ENCODE peak calls at places on chromosomes 13 and 19, in six cellular contexts. B is MM.1S, Z is neural progenitor cell, T is PC-9, R is mammary epithelial cell, E is endothelial cell of umbilical vein. S is an unnamed sample.

GRCh38 chr19:35986664-35987570 is 8.1 kb upstream of the SDHAF1 start:
- DNase-seq in B (no peak), Z (peak; percentile 76), T (no peak), R (no peak), E (no peak), S (no peak)

GRCh38 chr19:19505669-19506326 is 9.6 kb downstream of the TSSK6 start:
- DNase-seq in B (no peak), Z (no peak), T (no peak), R (no peak), E (no peak), S (no peak)

GRCh38 chr13:32135655-32136054 is 104.1 kb downstream of the FRY start:
- DNase-seq in B (no peak), Z (no peak), T (no peak), R (peak; percentile 30), E (no peak), S (no peak)

GRCh38 chr13:19663416-19663979 is 30.0 kb downstream of the MPHOSPH8 start:
- DNase-seq in B (no peak), Z (no peak), T (no peak), R (no peak), E (no peak), S (no peak)

GRCh38 chr13:46348976-46349375 is 38.1 kb downstream of the RUBCNL start:
- DNase-seq in B (no peak), Z (peak; percentile 18), T (no peak), R (peak; percentile 17), E (no peak), S (no peak)

GRCh38 chr13:37225414-37226047 is 120.1 kb upstream of the CSNK1A1L start:
- DNase-seq in B (no peak), Z (no peak), T (no peak), R (peak; percentile 76), E (no peak), S (no peak)

GRCh38 chr13:73913043-73913740 is 221.0 kb downstream of the KLF12 start:
- DNase-seq in B (no peak), Z (no peak), T (no peak), R (peak; percentile 46), E (peak; percentile 27), S (no peak)

GRCh38 chr19:47471733-47472457 is at the start of gene SLC8A2:
- DNase-seq in B (peak; percentile 61), Z (peak; percentile 97), T (peak; percentile 45), R (peak; percentile 40), E (peak; percentile 46), S (peak; percentile 95)

GRCh38 chr13:74024856-74025255 is 109.3 kb downstream of the KLF12 start:
- DNase-seq in B (no peak), Z (no peak), T (no peak), R (no peak), E (no peak), S (no peak)

GRCh38 chr19:41408256-41408655 is 10.6 kb downstream of the BCKDHA start:
- DNase-seq in B (no peak), Z (no peak), T (no peak), R (no peak), E (no peak), S (no peak)

GRCh38 chr13:95002968-95003813 is 290.8 kb upstream of the SOX21 start:
- DNase-seq in B (no peak), Z (peak; percentile 23), T (no peak), R (no peak), E (no peak), S (no peak)

DNA sequence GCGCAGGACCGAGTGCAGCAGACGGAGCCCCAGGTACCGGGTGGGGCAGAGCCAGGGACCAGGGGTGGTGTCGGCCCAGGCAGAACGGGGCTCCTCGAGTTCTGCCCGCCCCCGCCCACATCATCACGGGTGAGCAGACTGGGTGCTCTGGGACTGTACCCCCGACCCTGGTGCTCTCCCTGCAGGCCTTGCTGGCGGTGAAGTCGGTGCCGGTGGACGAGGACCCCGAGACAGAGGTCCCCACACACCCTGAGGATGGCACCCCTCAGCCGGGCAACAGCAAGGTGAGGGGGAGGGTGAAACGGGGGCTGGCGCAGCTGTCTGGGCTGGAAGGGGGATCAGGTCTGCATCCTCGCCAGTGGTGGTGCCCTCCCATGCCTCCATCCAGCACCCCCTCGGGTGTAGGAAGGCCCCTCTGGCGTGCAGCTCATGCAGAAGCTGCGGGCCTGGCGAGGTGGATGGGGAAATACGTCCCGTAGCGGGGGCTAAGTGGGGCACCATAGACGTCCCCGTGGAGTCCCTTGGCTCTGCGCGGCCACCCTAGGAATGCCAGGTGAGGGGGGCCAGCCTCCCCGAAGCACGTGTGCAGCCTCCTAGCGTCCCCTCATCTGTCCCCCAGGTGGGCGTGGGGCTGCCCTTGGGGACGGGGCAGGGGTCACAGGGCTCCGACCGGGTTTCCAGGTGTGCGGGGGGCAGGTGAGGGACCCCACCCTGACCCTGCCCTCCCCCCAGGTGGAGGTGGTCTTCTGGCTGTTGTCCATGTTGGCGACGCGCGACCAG is 6.4 kb downstream of the APC2 start:
- DNase-seq in B (no peak), Z (no peak), T (no peak), R (no peak), E (no peak), S (no peak)
- TF ChIP-seq EZH2 in B (no peak), Z (no peak), T (no peak), R (no peak), E (no peak), S (no peak)

GRCh38 chr13:113731192-113732175 is 27.5 kb upstream of the TMEM255B start:
- DNase-seq in B (no peak), Z (no peak), T (no peak), R (no peak), E (no peak), S (no peak)

GRCh38 chr13:113732176-113732960 is 26.7 kb upstream of the TMEM255B start:
- DNase-seq in B (no peak), Z (no peak), T (no peak), R (no peak), E (no peak), S (no peak)

GRCh38 chr13:113730145-113730750 is 28.8 kb upstream of the TMEM255B start:
- DNase-seq in B (no peak), Z (no peak), T (no peak), R (no peak), E (no peak), S (no peak)

GRCh38 chr13:113729329-113730019 is 29.6 kb upstream of the TMEM255B start:
- DNase-seq in B (no peak), Z (no peak), T (no peak), R (peak; percentile 14), E (no peak), S (no peak)

DNA sequence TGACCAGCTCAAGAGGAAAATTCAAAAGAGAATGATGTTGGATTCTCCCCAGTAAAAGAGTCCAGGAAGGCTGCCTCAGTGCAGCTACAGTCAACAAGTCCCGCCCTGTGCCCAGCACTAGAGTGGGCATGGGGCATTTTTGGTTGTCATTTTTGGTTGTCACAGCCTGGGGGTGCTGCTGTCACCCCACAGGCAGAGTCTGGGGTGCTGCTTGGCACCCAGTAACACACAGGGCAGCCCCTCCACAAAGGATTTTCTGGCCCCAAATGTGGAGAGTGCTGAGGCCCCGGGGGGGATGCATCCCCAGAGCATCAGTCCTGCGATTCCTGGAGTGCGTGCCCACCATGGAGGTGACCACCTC is 28.2 kb upstream of the TMEM255B start:
- DNase-seq in B (peak; percentile 44), Z (no peak), T (no peak), R (no peak), E (no peak), S (no peak)
- TF ChIP-seq CTCF in B (peak; percentile 53), Z (peak; percentile 7), T (no peak), R (no peak), E (no peak), S (no peak)

GRCh38 chr13:113960276-113960948 is 13.5 kb downstream of the C13orf46 start:
- DNase-seq in B (no peak), Z (no peak), T (no peak), R (no peak), E (no peak), S (no peak)
- H3K9me3 ChIP-seq in B (no peaks in the 10 kb centered on the region), Z (peaks cover 12% of the 10 kb centered on the region), T (peaks cover 16% of the 10 kb centered on the region), R (peaks cover 11% of the 10 kb centered on the region), E (no peaks in the 10 kb centered on the region), S (peaks cover 25% of the 10 kb centered on the region)

GRCh38 chr19:5268801-5269200 is 71.8 kb downstream of the PTPRS start:
- DNase-seq in B (no peak), Z (no peak), T (no peak), R (no peak), E (no peak), S (no peak)
- TF ChIP-seq EZH2 in B (no peak), Z (no peak), T (no peak), R (no peak), E (no peak), S (no peak)

GRCh38 chr19:42469311-42470239 is 26.8 kb upstream of the CXCL17 start:
- DNase-seq in B (no peak), Z (no peak), T (peak; percentile 43), R (no peak), E (no peak), S (no peak)

GRCh38 chr19:42468273-42468796 is 25.6 kb upstream of the CXCL17 start:
- DNase-seq in B (no peak), Z (no peak), T (peak; percentile 87), R (peak; percentile 74), E (no peak), S (no peak)

GRCh38 chr19:42466521-42467436 is 24.0 kb upstream of the CXCL17 start:
- DNase-seq in B (no peak), Z (no peak), T (no peak), R (no peak), E (no peak), S (no peak)

GRCh38 chr19:42467437-42467760 is 24.7 kb upstream of the CXCL17 start:
- DNase-seq in B (no peak), Z (no peak), T (no peak), R (no peak), E (no peak), S (no peak)

DNA sequence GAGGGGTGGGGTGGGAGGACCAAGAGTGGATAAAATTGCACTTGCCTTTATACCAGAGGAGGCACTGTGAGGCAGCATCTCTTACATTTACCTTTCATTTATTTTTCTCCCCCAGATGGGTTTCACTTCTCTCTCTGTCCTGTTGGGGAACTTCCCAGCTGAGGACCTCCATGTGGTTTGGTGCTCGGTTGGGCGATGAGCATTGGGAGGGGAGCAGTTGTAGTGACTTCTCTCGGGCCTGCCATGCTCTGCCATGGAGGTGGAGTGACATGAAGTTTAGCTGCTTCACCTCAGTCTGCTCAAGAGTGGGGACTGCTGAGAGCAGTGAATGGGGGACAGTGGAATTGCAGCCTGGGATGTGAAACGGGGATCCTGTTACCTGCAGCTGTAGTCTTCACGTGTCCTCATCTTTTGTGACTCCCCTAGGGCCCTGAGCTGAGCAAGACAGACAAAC is 23.1 kb upstream of the CXCL17 start:
- DNase-seq in B (peak; percentile 34), Z (no peak), T (no peak), R (no peak), E (no peak), S (no peak)
- TF ChIP-seq CTCF in B (peak; percentile 38), Z (no peak), T (no peak), R (no peak), E (no peak), S (no peak)